ENCODE peak calls at places on chromosome 4, in nine cellular contexts. One of them, this sample, is unnamed.

GRCh38 chr4:79141530-79141929 is 184.3 kb downstream of the NAA11 start:
- DNase-seq in ovary: no peak
- DNase-seq in left lung: no peak
- DNase-seq in NT2/D1: peak; percentile 5
- DNase-seq in mesenchymal stem cell: peak; percentile 17
- DNase-seq in mucosa of descending colon: peak; percentile 3
- DNase-seq in endodermal cell: peak; percentile 90
- DNase-seq in tibial nerve: no peak
- DNase-seq in CD4-positive, CD25-positive, alpha-beta regulatory T cell: no peak
- DNase-seq in this sample: peak; percentile 18

GRCh38 chr4:101599620-101600019 is 190.9 kb upstream of the BANK1 start:
- DNase-seq in ovary: no peak
- DNase-seq in left lung: no peak
- DNase-seq in NT2/D1: no peak
- DNase-seq in mesenchymal stem cell: peak; percentile 6
- DNase-seq in mucosa of descending colon: no peak
- DNase-seq in endodermal cell: no peak
- DNase-seq in tibial nerve: no peak
- DNase-seq in CD4-positive, CD25-positive, alpha-beta regulatory T cell: no peak
- DNase-seq in this sample: peak; percentile 89

GRCh38 chr4:108045687-108046024 is 56.0 kb downstream of the HADH start:
- DNase-seq in ovary: no peak
- DNase-seq in left lung: peak; percentile 65
- DNase-seq in NT2/D1: no peak
- DNase-seq in mesenchymal stem cell: no peak
- DNase-seq in mucosa of descending colon: peak; percentile 21
- DNase-seq in endodermal cell: no peak
- DNase-seq in tibial nerve: peak; percentile 18
- DNase-seq in CD4-positive, CD25-positive, alpha-beta regulatory T cell: no peak
- DNase-seq in this sample: no peak

GRCh38 chr4:54541426-54542118 is 116.2 kb upstream of the KIT start:
- DNase-seq in ovary: no peak
- DNase-seq in left lung: no peak
- DNase-seq in NT2/D1: no peak
- DNase-seq in mesenchymal stem cell: peak; percentile 39
- DNase-seq in mucosa of descending colon: no peak
- DNase-seq in endodermal cell: peak; percentile 67
- DNase-seq in tibial nerve: no peak
- DNase-seq in CD4-positive, CD25-positive, alpha-beta regulatory T cell: no peak
- DNase-seq in this sample: peak; percentile 69

GRCh38 chr4:112214397-112215264 is 17.0 kb upstream of the AP1AR start:
- DNase-seq in ovary: no peak
- DNase-seq in left lung: no peak
- DNase-seq in NT2/D1: no peak
- DNase-seq in mesenchymal stem cell: peak; percentile 41
- DNase-seq in mucosa of descending colon: peak; percentile 40
- DNase-seq in endodermal cell: no peak
- DNase-seq in tibial nerve: no peak
- DNase-seq in CD4-positive, CD25-positive, alpha-beta regulatory T cell: peak; percentile 34
- DNase-seq in this sample: peak; percentile 60

GRCh38 chr4:140635606-140636005 is 66.8 kb upstream of the UCP1 start:
- DNase-seq in ovary: no peak
- DNase-seq in left lung: peak; percentile 62
- DNase-seq in NT2/D1: no peak
- DNase-seq in mesenchymal stem cell: no peak
- DNase-seq in mucosa of descending colon: peak; percentile 64
- DNase-seq in endodermal cell: peak; percentile 78
- DNase-seq in tibial nerve: no peak
- DNase-seq in CD4-positive, CD25-positive, alpha-beta regulatory T cell: no peak
- DNase-seq in this sample: peak; percentile 70

GRCh38 chr4:3880595-3881120 is 114.5 kb downstream of the ADRA2C start:
- DNase-seq in ovary: peak; percentile 46
- DNase-seq in left lung: peak; percentile 53
- DNase-seq in NT2/D1: peak; percentile 84
- DNase-seq in mesenchymal stem cell: peak; percentile 44
- DNase-seq in mucosa of descending colon: peak; percentile 82
- DNase-seq in endodermal cell: peak; percentile 97
- DNase-seq in tibial nerve: peak; percentile 24
- DNase-seq in CD4-positive, CD25-positive, alpha-beta regulatory T cell: peak; percentile 46
- DNase-seq in this sample: peak; percentile 71

GRCh38 chr4:163393471-163393870 is 49.8 kb downstream of the NPY5R start:
- DNase-seq in ovary: no peak
- DNase-seq in left lung: no peak
- DNase-seq in NT2/D1: no peak
- DNase-seq in mesenchymal stem cell: no peak
- DNase-seq in mucosa of descending colon: no peak
- DNase-seq in endodermal cell: no peak
- DNase-seq in tibial nerve: no peak
- DNase-seq in CD4-positive, CD25-positive, alpha-beta regulatory T cell: no peak
- DNase-seq in this sample: no peak

GRCh38 chr4:159210975-159211374 is 108.1 kb downstream of the RAPGEF2 start:
- DNase-seq in ovary: no peak
- DNase-seq in left lung: no peak
- DNase-seq in NT2/D1: no peak
- DNase-seq in mesenchymal stem cell: no peak
- DNase-seq in mucosa of descending colon: no peak
- DNase-seq in endodermal cell: no peak
- DNase-seq in tibial nerve: no peak
- DNase-seq in CD4-positive, CD25-positive, alpha-beta regulatory T cell: no peak
- DNase-seq in this sample: no peak

GRCh38 chr4:128590773-128591172 is 218.7 kb upstream of the JADE1 start:
- DNase-seq in ovary: peak; percentile 34
- DNase-seq in left lung: no peak
- DNase-seq in NT2/D1: no peak
- DNase-seq in mesenchymal stem cell: no peak
- DNase-seq in mucosa of descending colon: no peak
- DNase-seq in endodermal cell: no peak
- DNase-seq in tibial nerve: no peak
- DNase-seq in CD4-positive, CD25-positive, alpha-beta regulatory T cell: no peak
- DNase-seq in this sample: no peak

DNA sequence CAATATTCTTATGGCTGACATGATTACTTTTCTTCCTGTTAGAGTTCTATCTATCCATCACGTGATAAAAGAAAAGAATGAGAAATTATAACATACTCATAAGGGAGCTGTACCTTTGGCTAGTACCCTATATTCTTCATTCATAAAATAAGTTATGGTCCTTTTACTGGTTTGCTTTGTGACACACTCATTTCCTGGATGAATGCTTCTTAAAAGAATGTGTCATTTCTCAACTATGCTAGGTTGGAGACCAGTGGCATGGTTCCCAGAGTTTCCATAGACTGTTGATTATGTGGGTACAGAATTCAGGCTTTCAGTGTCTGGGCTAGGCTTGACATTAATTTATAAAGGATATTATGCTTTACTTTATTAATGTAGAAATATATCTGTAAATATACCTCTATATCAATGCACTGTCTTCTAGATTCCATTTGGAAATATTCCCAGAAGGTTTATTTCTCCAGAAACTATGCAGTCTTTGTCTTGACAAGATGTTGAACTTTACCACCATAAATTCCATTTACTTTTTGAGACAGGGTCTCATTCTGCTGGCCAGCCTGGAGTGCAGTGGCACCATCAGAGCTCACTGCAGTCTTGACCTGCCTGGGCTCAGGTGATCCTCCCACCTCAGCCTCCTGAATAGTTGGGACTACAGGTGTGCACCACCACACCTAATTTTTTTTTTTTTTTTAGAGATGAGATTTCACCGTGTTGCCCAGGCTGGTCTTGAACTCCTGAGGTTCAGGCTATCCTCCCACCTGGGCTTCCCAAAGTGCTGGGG is 23.8 kb downstream of the NUDT6 start:
- DNase-seq in ovary: no peak
- DNase-seq in left lung: no peak
- DNase-seq in NT2/D1: no peak
- DNase-seq in mesenchymal stem cell: peak; percentile 77
- DNase-seq in mucosa of descending colon: peak; percentile 3
- DNase-seq in endodermal cell: no peak
- DNase-seq in tibial nerve: peak; percentile 36
- DNase-seq in CD4-positive, CD25-positive, alpha-beta regulatory T cell: no peak
- DNase-seq in this sample: peak; percentile 90
- H3K4me1 ChIP-seq in ovary: no peaks in the 10 kb centered on the region
- H3K4me1 ChIP-seq in left lung: no peaks in the 10 kb centered on the region
- H3K4me1 ChIP-seq in NT2/D1: no peaks in the 10 kb centered on the region
- H3K4me1 ChIP-seq in mesenchymal stem cell: peaks cover 7% of the 10 kb centered on the region
- H3K4me1 ChIP-seq in mucosa of descending colon: no peaks in the 10 kb centered on the region
- H3K4me1 ChIP-seq in endodermal cell: no peaks in the 10 kb centered on the region
- H3K4me1 ChIP-seq in tibial nerve: no peaks in the 10 kb centered on the region
- H3K4me1 ChIP-seq in CD4-positive, CD25-positive, alpha-beta regulatory T cell: no peaks in the 10 kb centered on the region
- H3K4me1 ChIP-seq in this sample: peaks cover 58% of the 10 kb centered on the region

GRCh38 chr4:25951390-25951952 is 37.5 kb downstream of the SMIM20 start:
- DNase-seq in ovary: no peak
- DNase-seq in left lung: no peak
- DNase-seq in NT2/D1: no peak
- DNase-seq in mesenchymal stem cell: no peak
- DNase-seq in mucosa of descending colon: no peak
- DNase-seq in endodermal cell: no peak
- DNase-seq in tibial nerve: no peak
- DNase-seq in CD4-positive, CD25-positive, alpha-beta regulatory T cell: no peak
- DNase-seq in this sample: no peak
- H3K4me1 ChIP-seq in ovary: no peaks in the 10 kb centered on the region
- H3K4me1 ChIP-seq in left lung: no peaks in the 10 kb centered on the region
- H3K4me1 ChIP-seq in NT2/D1: peaks cover 16% of the 10 kb centered on the region
- H3K4me1 ChIP-seq in mesenchymal stem cell: peaks cover 2% of the 10 kb centered on the region
- H3K4me1 ChIP-seq in mucosa of descending colon: peaks cover 5% of the 10 kb centered on the region
- H3K4me1 ChIP-seq in endodermal cell: peaks cover 12% of the 10 kb centered on the region
- H3K4me1 ChIP-seq in tibial nerve: no peaks in the 10 kb centered on the region
- H3K4me1 ChIP-seq in CD4-positive, CD25-positive, alpha-beta regulatory T cell: peaks cover 8% of the 10 kb centered on the region
- H3K4me1 ChIP-seq in this sample: no peaks in the 10 kb centered on the region

DNA sequence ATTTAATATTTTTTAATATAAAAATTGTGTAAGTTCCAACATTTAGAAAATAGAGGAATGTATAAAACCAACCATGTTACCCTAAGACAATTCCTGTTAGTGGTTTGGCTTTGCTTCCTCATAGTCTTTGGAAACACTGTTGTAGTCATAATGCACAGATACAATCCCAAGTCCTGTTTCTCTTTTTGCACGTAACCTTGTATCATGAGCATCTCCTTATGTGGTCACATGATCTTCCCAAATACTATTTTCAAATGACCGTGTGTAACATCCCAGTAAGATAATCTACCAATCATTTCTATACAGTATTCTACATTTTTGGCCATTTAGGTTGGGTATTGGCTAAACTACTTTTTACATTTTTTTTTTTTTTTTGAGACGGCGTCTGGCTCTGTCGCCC is 13.9 kb upstream of the RHOH start:
- DNase-seq in ovary: no peak
- DNase-seq in left lung: no peak
- DNase-seq in NT2/D1: no peak
- DNase-seq in mesenchymal stem cell: no peak
- DNase-seq in mucosa of descending colon: no peak
- DNase-seq in endodermal cell: no peak
- DNase-seq in tibial nerve: no peak
- DNase-seq in CD4-positive, CD25-positive, alpha-beta regulatory T cell: no peak
- DNase-seq in this sample: no peak
- H3K4me1 ChIP-seq in ovary: no peaks in the 10 kb centered on the region
- H3K4me1 ChIP-seq in left lung: no peaks in the 10 kb centered on the region
- H3K4me1 ChIP-seq in NT2/D1: no peaks in the 10 kb centered on the region
- H3K4me1 ChIP-seq in mesenchymal stem cell: peaks cover 2% of the 10 kb centered on the region
- H3K4me1 ChIP-seq in mucosa of descending colon: no peaks in the 10 kb centered on the region
- H3K4me1 ChIP-seq in endodermal cell: no peaks in the 10 kb centered on the region
- H3K4me1 ChIP-seq in tibial nerve: no peaks in the 10 kb centered on the region
- H3K4me1 ChIP-seq in CD4-positive, CD25-positive, alpha-beta regulatory T cell: peaks cover 19% of the 10 kb centered on the region
- H3K4me1 ChIP-seq in this sample: peaks cover 31% of the 10 kb centered on the region

GRCh38 chr4:75726577-75726976 is 2.2 kb downstream of the USO1 start:
- DNase-seq in ovary: no peak
- DNase-seq in left lung: no peak
- DNase-seq in NT2/D1: no peak
- DNase-seq in mesenchymal stem cell: peak; percentile 28
- DNase-seq in mucosa of descending colon: no peak
- DNase-seq in endodermal cell: no peak
- DNase-seq in tibial nerve: no peak
- DNase-seq in CD4-positive, CD25-positive, alpha-beta regulatory T cell: no peak
- DNase-seq in this sample: peak; percentile 50
- H3K4me1 ChIP-seq in ovary: peaks cover 9% of the 10 kb centered on the region
- H3K4me1 ChIP-seq in left lung: peaks cover 26% of the 10 kb centered on the region
- H3K4me1 ChIP-seq in NT2/D1: no peaks in the 10 kb centered on the region
- H3K4me1 ChIP-seq in mesenchymal stem cell: peaks cover 5% of the 10 kb centered on the region
- H3K4me1 ChIP-seq in mucosa of descending colon: peaks cover 28% of the 10 kb centered on the region
- H3K4me1 ChIP-seq in endodermal cell: no peaks in the 10 kb centered on the region
- H3K4me1 ChIP-seq in tibial nerve: no peaks in the 10 kb centered on the region
- H3K4me1 ChIP-seq in CD4-positive, CD25-positive, alpha-beta regulatory T cell: peaks cover 40% of the 10 kb centered on the region
- H3K4me1 ChIP-seq in this sample: peaks cover 49% of the 10 kb centered on the region

GRCh38 chr4:38330321-38330720 is 333.7 kb upstream of the KLF3 start:
- DNase-seq in ovary: no peak
- DNase-seq in left lung: no peak
- DNase-seq in NT2/D1: no peak
- DNase-seq in mesenchymal stem cell: no peak
- DNase-seq in mucosa of descending colon: no peak
- DNase-seq in endodermal cell: no peak
- DNase-seq in tibial nerve: no peak
- DNase-seq in CD4-positive, CD25-positive, alpha-beta regulatory T cell: no peak
- DNase-seq in this sample: no peak
- H3K4me1 ChIP-seq in ovary: peaks cover 4% of the 10 kb centered on the region
- H3K4me1 ChIP-seq in left lung: no peaks in the 10 kb centered on the region
- H3K4me1 ChIP-seq in NT2/D1: no peaks in the 10 kb centered on the region
- H3K4me1 ChIP-seq in mesenchymal stem cell: no peaks in the 10 kb centered on the region
- H3K4me1 ChIP-seq in mucosa of descending colon: no peaks in the 10 kb centered on the region
- H3K4me1 ChIP-seq in endodermal cell: peaks cover 4% of the 10 kb centered on the region
- H3K4me1 ChIP-seq in tibial nerve: no peaks in the 10 kb centered on the region
- H3K4me1 ChIP-seq in CD4-positive, CD25-positive, alpha-beta regulatory T cell: peaks cover 18% of the 10 kb centered on the region
- H3K4me1 ChIP-seq in this sample: peaks cover 11% of the 10 kb centered on the region